ENCODE peak calls at places on chromosomes 16 and 17, in five cellular contexts. T, L, K, N and G are unnamed samples.

GRCh38 chr16:30623558-30624283 is 13.5 kb upstream of the ZNF689 start:
- DNase-seq in T (no peak), L (no peak), K (no peak), N (no peak), G (no peak)

GRCh38 chr17:34166394-34166793 is 88.7 kb upstream of the CCL2 start:
- DNase-seq in T (no peak), L (no peak), K (no peak), N (no peak), G (no peak)

GRCh38 chr17:68526548-68526947 is 14.3 kb downstream of the PRKAR1A start:
- DNase-seq in T (no peak), L (no peak), K (no peak), N (no peak), G (no peak)

GRCh38 chr16:21950782-21951521 is 2.2 kb upstream of the UQCRC2 start:
- DNase-seq in T (no peak), L (peak; percentile 37), K (no peak), N (no peak), G (no peak)

GRCh38 chr17:63395075-63395815 is 50.9 kb downstream of the CYB561 start:
- DNase-seq in T (no peak), L (no peak), K (no peak), N (no peak), G (no peak)

GRCh38 chr16:30761427-30761927 is 385 bp downstream of the CFAP119 start:
- DNase-seq in T (no peak), L (peak; percentile 68), K (peak; percentile 49), N (no peak), G (peak; percentile 58)

GRCh38 chr16:17470002-17470870 is 524 bp downstream of the XYLT1 start:
- DNase-seq in T (no peak), L (no peak), K (no peak), N (no peak), G (no peak)

GRCh38 chr17:74892013-74892841 is 1.2 kb downstream of the FADS6 start:
- DNase-seq in T (no peak), L (no peak), K (no peak), N (no peak), G (no peak)

GRCh38 chr17:43092891-43093290 is 32.3 kb downstream of the BRCA1 start:
- DNase-seq in T (no peak), L (no peak), K (no peak), N (no peak), G (no peak)

GRCh38 chr16:31186930-31187807 is 7.2 kb downstream of the FUS start:
- DNase-seq in T (no peak), L (no peak), K (no peak), N (no peak), G (no peak)

GRCh38 chr17:78915872-78916632 is 9.1 kb downstream of the TIMP2 start:
- DNase-seq in T (no peak), L (no peak), K (no peak), N (no peak), G (no peak)

GRCh38 chr16:30381351-30382041 is 865 bp downstream of the SEPTIN1 start:
- DNase-seq in T (no peak), L (peak; percentile 84), K (no peak), N (no peak), G (no peak)

GRCh38 chr16:4373909-4374742 is 2.5 kb downstream of the VASN start:
- DNase-seq in T (no peak), L (peak; percentile 29), K (no peak), N (no peak), G (no peak)

GRCh38 chr17:49989518-49989880 is 5.5 kb downstream of the DLX3 start:
- DNase-seq in T (no peak), L (no peak), K (peak; percentile 1), N (no peak), G (peak; percentile 0)

GRCh38 chr17:45984368-45984767 is 14.7 kb upstream of the STH start:
- DNase-seq in T (no peak), L (no peak), K (no peak), N (no peak), G (no peak)

GRCh38 chr17:42361781-42362186 is 26.5 kb downstream of the STAT3 start:
- DNase-seq in T (no peak), L (no peak), K (no peak), N (no peak), G (no peak)

GRCh38 chr16:27285676-27286196 is 17.2 kb upstream of the NSMCE1 start:
- DNase-seq in T (no peak), L (no peak), K (no peak), N (no peak), G (no peak)

GRCh38 chr17:8117980-8118768 is at the start of gene ALOXE3:
- DNase-seq in T (no peak), L (peak; percentile 31), K (no peak), N (no peak), G (no peak)

GRCh38 chr16:26749072-26749471 is 317.7 kb upstream of the C16orf82 start:
- DNase-seq in T (no peak), L (no peak), K (no peak), N (no peak), G (no peak)

GRCh38 chr16:58518083-58518979 is 3.0 kb downstream of the SETD6 start:
- DNase-seq in T (peak; percentile 54), L (no peak), K (no peak), N (no peak), G (no peak)

GRCh38 chr16:51152691-51153261 is 1.7 kb upstream of the SALL1 start:
- DNase-seq in T (no peak), L (no peak), K (no peak), N (no peak), G (no peak)

GRCh38 chr17:28468781-28469180 is 4.7 kb upstream of the SLC13A2 start:
- DNase-seq in T (peak; percentile 61), L (no peak), K (no peak), N (no peak), G (no peak)

GRCh38 chr17:4759776-4760236 is 11.9 kb upstream of the TM4SF5 start:
- DNase-seq in T (no peak), L (no peak), K (no peak), N (no peak), G (no peak)

GRCh38 chr17:56771563-56771962 is 62.2 kb downstream of the C17orf67 start:
- DNase-seq in T (no peak), L (no peak), K (no peak), N (no peak), G (no peak)

GRCh38 chr17:56772442-56772841 is 61.3 kb downstream of the C17orf67 start:
- DNase-seq in T (no peak), L (no peak), K (no peak), N (no peak), G (no peak)

GRCh38 chr17:56773124-56773523 is 60.6 kb downstream of the C17orf67 start:
- DNase-seq in T (no peak), L (peak; percentile 48), K (no peak), N (no peak), G (no peak)

GRCh38 chr17:56770427-56770826 is 63.3 kb downstream of the C17orf67 start:
- DNase-seq in T (no peak), L (no peak), K (no peak), N (no peak), G (no peak)

DNA sequence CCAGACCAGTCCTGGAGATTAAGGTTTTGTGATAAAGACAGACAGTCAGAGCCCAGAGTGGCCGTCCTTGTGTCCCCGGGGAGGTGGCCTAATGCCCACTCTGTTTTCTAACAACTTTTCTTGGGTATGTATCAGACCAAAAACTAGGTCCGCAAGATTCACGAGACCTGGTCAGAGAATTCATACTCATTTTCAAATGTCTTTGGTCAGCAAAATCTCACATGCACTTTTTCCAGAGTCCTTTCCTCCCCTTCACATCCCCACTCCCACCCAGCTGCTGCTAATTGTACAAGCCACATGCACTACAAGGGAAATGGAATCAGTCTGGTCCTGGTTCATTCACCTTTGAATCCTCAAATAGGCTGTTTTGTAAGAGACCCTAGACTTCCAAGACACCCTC is 61.7 kb downstream of the C17orf67 start:
- DNase-seq in T (no peak), L (no peak), K (no peak), N (no peak), G (no peak)
- TF ChIP-seq POLR2AphosphoS5 in T (no peak), L (no peak), K (no peak), N (no peak), G (no peak)

GRCh38 chr16:25013751-25014499 is 1.2 kb downstream of the ARHGAP17 start:
- DNase-seq in T (peak; percentile 80), L (no peak), K (no peak), N (no peak), G (no peak)

GRCh38 chr16:25013049-25013448 is 2.1 kb downstream of the ARHGAP17 start:
- DNase-seq in T (no peak), L (no peak), K (no peak), N (no peak), G (no peak)

GRCh38 chr16:25012525-25012991 is 2.6 kb downstream of the ARHGAP17 start:
- DNase-seq in T (no peak), L (no peak), K (no peak), N (no peak), G (no peak)

GRCh38 chr16:25010542-25010941 is 4.6 kb downstream of the ARHGAP17 start:
- DNase-seq in T (no peak), L (no peak), K (no peak), N (no peak), G (no peak)

DNA sequence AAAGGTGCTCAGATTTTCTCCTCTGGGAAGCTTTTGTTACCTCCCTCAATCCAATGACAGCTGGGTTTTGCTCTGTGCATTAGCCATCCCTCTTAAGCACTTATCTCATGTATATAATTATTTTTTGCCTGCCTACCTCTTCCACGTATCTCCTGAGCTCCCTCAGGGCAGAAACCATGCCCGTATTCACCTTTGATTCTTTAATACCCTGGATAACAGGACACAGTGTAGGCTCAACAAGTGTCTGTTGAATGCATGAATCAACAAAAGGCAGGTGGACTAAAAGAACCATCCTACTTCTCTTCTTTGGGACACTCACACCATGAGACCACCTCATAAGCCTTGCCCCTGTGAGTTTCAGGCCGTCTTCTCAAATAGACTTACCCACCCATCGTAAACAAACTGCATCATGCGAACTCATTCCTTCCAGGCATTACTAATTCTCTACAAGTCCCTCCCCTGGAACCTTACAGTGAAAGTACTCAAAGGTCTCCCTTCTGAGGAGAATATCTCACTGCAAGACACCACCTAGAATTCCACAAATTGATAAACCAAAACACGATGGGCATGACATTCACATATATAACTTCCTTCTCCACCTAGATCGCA is 3.2 kb downstream of the ARHGAP17 start:
- DNase-seq in T (no peak), L (no peak), K (no peak), N (no peak), G (no peak)
- TF ChIP-seq TAF1 in T (no peak), L (no peak), K (no peak), N (no peak), G (no peak)

DNA sequence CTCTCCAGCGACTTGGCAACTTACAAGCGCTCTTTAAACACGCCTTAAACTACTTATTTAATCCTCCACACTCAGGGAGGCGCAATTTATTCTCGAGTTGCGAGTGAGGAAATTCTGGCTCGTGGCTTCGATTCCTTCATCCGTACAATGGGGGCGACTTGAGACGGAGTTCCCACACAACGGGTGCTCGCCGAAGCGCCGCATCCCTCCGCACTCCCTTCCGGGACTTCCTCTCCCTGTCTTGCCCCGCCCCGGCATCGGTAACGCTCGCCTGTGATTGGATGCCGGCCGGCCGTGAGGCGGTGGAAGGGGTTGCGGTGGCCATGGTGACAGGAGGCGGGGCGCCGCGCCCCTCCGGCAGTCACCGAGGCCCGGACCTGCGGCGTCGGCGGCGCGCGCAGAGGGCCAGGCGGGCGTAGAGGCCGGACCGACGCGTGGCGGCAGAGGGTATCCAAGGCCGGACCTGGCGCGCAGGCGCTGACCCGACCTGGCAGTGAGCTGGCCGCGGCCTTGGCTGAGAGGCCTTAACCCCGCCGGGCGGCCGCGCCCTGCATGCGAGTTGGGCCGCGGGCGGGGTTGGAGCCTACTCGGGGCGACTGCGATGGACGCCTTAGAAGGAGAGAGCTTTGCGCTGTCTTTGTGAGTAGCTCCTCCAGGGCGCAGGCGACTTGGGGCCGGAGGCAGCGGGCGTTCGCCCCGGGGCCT is at the start of gene ARL2BP:
- DNase-seq in T (peak; percentile 84), L (peak; percentile 100), K (peak; percentile 97), N (peak; percentile 91), G (peak; percentile 98)
- TF ChIP-seq POLR2A in T (peak; percentile 95), L (peak; percentile 78), K (peak; percentile 88), N (no peak), G (peak; percentile 89)

GRCh38 chr16:49649013-49649785 is 206.7 kb downstream of the ZNF423 start:
- DNase-seq in T (no peak), L (no peak), K (no peak), N (no peak), G (no peak)
- TF ChIP-seq POLR2AphosphoS5 in T (no peak), L (no peak), K (no peak), N (no peak), G (no peak)